ENCODE peak calls at places on chromosomes 16 and 17, in four cellular contexts. O is stimulated activated CD8-positive, alpha-beta memory T cell treated with anti-CD3 and anti-CD28 coated beads, Interleukin-4, amount 100 ng/mL, for 4 hours; C is heart right ventricle; T is activated CD4-positive, CD25-positive, alpha-beta regulatory T cell. A is an unnamed sample.

GRCh38 chr17:61253937-61254677 is 145.5 kb upstream of the TBX2 start:
- DNase-seq in C (no peak), T (no peak), O (no peak), A (no peak)

GRCh38 chr17:51006601-51007000 is 114.1 kb downstream of the SPAG9 start:
- DNase-seq in C (no peak), O (no peak), T (no peak), A (no peak)

GRCh38 chr16:12531937-12532336 is 271.8 kb downstream of the CPPED1 start:
- DNase-seq in O (no peak), T (no peak), C (no peak), A (no peak)

GRCh38 chr17:10739341-10739905 is 9.6 kb upstream of the TMEM220 start:
- DNase-seq in C (no peak), O (no peak), T (no peak), A (no peak)

GRCh38 chr17:80441133-80441578 is 26.2 kb downstream of the ENDOV start:
- DNase-seq in T (no peak), O (no peak), C (peak; percentile 32), A (no peak)

GRCh38 chr17:57911834-57912673 is 43.2 kb downstream of the CUEDC1 start:
- DNase-seq in C (peak; percentile 96), O (no peak), T (no peak), A (peak; percentile 88)

GRCh38 chr16:49019081-49019633 is 262.5 kb downstream of the CBLN1 start:
- DNase-seq in T (no peak), O (no peak), C (no peak), A (no peak)

GRCh38 chr16:85412911-85413520 is 200.1 kb upstream of the GSE1 start:
- DNase-seq in C (no peak), T (no peak), O (no peak), A (no peak)

GRCh38 chr16:85529489-85530369 is 83.4 kb upstream of the GSE1 start:
- DNase-seq in C (peak; percentile 25), T (no peak), O (no peak), A (no peak)

GRCh38 chr17:45372325-45372869 is 55.6 kb upstream of the MAP3K14 start:
- DNase-seq in T (no peak), O (no peak), C (no peak), A (no peak)

GRCh38 chr16:68374961-68375660 is 64.3 kb downstream of the PRMT7 start:
- DNase-seq in C (no peak), O (no peak), T (no peak), A (no peak)

GRCh38 chr16:48498761-48499600 is 111.0 kb downstream of the N4BP1 start:
- DNase-seq in C (no peak), T (no peak), O (no peak), A (peak; percentile 47)

GRCh38 chr17:55772086-55772485 is 21.2 kb downstream of the PCTP start:
- DNase-seq in O (no peak), T (no peak), C (no peak), A (no peak)

GRCh38 chr17:57806083-57806830 is 43.6 kb downstream of the MRPS23 start:
- DNase-seq in C (no peak), T (no peak), O (no peak), A (no peak)

GRCh38 chr17:27351741-27352140 is 57.8 kb downstream of the WSB1 start:
- DNase-seq in C (no peak), T (no peak), O (no peak), A (no peak)

GRCh38 chr17:63477471-63478440 is 895 bp downstream of the ACE start:
- DNase-seq in C (no peak), T (no peak), O (no peak), A (no peak)

GRCh38 chr16:83513006-83513755 is 294.6 kb upstream of the HSBP1 start:
- DNase-seq in T (no peak), C (no peak), O (no peak), A (no peak)

GRCh38 chr16:67470314-67470713 is 10.6 kb downstream of the ATP6V0D1 start:
- DNase-seq in O (no peak), C (peak; percentile 89), T (no peak), A (peak; percentile 87)

GRCh38 chr17:65130829-65131228 is 6.3 kb upstream of the RGS9 start:
- DNase-seq in T (no peak), C (no peak), O (no peak), A (no peak)

GRCh38 chr17:11598274-11599221 is at the start of gene DNAH9:
- DNase-seq in C (peak; percentile 97), T (no peak), O (no peak), A (peak; percentile 96)

GRCh38 chr17:59425085-59425901 is 93.8 kb downstream of the YPEL2 start:
- DNase-seq in T (no peak), O (no peak), C (peak; percentile 76), A (no peak)

GRCh38 chr17:7989781-7990655 is 12.4 kb upstream of the GUCY2D start:
- DNase-seq in C (peak; percentile 77), O (peak; percentile 80), T (peak; percentile 98), A (peak; percentile 88)

GRCh38 chr17:11493947-11494346 is 104.3 kb upstream of the DNAH9 start:
- DNase-seq in O (no peak), T (no peak), C (no peak), A (no peak)

GRCh38 chr16:1564325-1564724 is 30.9 kb downstream of the TMEM204 start:
- DNase-seq in C (no peak), O (no peak), T (no peak), A (no peak)

GRCh38 chr17:74325743-74326379 is at the start of gene KIF19:
- DNase-seq in O (peak; percentile 28), C (peak; percentile 33), T (peak; percentile 16), A (peak; percentile 31)

GRCh38 chr16:16127469-16128116 is 95.7 kb downstream of the ABCC6 start:
- DNase-seq in C (peak; percentile 65), O (peak; percentile 29), T (peak; percentile 39), A (peak; percentile 77)

GRCh38 chr16:88804552-88805339 is 1.2 kb downstream of the CDT1 start:
- DNase-seq in C (no peak), T (no peak), O (no peak), A (no peak)

GRCh38 chr16:4330277-4330882 is 14.5 kb downstream of the GLIS2 start:
- DNase-seq in O (no peak), T (peak; percentile 53), C (peak; percentile 84), A (peak; percentile 81)

GRCh38 chr17:57284984-57285646 is 28.8 kb downstream of the MSI2 start:
- DNase-seq in O (peak; percentile 8), C (no peak), T (no peak), A (no peak)

GRCh38 chr16:81036751-81037350 is 1.2 kb downstream of the ATMIN start:
- DNase-seq in T (no peak), C (peak; percentile 55), O (no peak), A (no peak)

GRCh38 chr17:43018008-43018853 is 4.0 kb downstream of the VAT1 start:
- DNase-seq in C (no peak), O (no peak), T (no peak), A (no peak)

GRCh38 chr17:56779898-56780777 is 53.6 kb downstream of the C17orf67 start:
- DNase-seq in O (peak; percentile 65), T (peak; percentile 81), C (peak; percentile 62), A (peak; percentile 82)

GRCh38 chr17:48732688-48733629 is 4.4 kb upstream of the HOXB13 start:
- DNase-seq in O (no peak), C (no peak), T (no peak), A (no peak)

GRCh38 chr17:15971882-15972281 is 27.0 kb downstream of the ADORA2B start:
- DNase-seq in T (no peak), O (no peak), C (no peak), A (no peak)

GRCh38 chr17:35655303-35655702 is 68.2 kb downstream of the AP2B1 start:
- DNase-seq in O (no peak), T (no peak), C (no peak), A (no peak)

GRCh38 chr17:71830916-71831315 is 289.9 kb upstream of the SOX9 start:
- DNase-seq in O (no peak), C (no peak), T (no peak), A (no peak)

GRCh38 chr17:15291674-15292361 is 26.7 kb upstream of the PMP22 start:
- DNase-seq in O (no peak), C (peak; percentile 23), T (no peak), A (peak; percentile 38)

GRCh38 chr17:65191805-65192740 is 54.9 kb downstream of the RGS9 start:
- DNase-seq in O (no peak), T (no peak), C (no peak), A (no peak)

A was measured in lung.